ENCODE peak calls at places on chromosomes 16 and 17, in five cellular contexts. P is left ventricle myocardium superior, Z is fibroblast of lung, D is MCF 10A, E is trophoblast cell. F is an unnamed sample.

GRCh38 chr17:42850964-42851363 is at the start of gene AOC3:
- DNase-seq in P (peak; percentile 56), Z (no peak), D (no peak), E (no peak), F (no peak)

GRCh38 chr16:8966781-8967436 is 3.2 kb upstream of the USP7 start:
- DNase-seq in P (no peak), Z (no peak), D (no peak), E (no peak), F (no peak)

GRCh38 chr17:63279498-63280230 is 166.4 kb downstream of the CYB561 start:
- DNase-seq in P (no peak), Z (peak; percentile 74), D (peak; percentile 46), E (no peak), F (no peak)

GRCh38 chr16:21685034-21685455 is 21.3 kb downstream of the OTOA start:
- DNase-seq in P (no peak), Z (no peak), D (no peak), E (no peak), F (no peak)

GRCh38 chr17:77312786-77313599 is 172.2 kb downstream of the SEC14L1 start:
- DNase-seq in P (peak; percentile 73), Z (peak; percentile 92), D (no peak), E (no peak), F (no peak)

GRCh38 chr17:61223725-61224124 is 175.9 kb upstream of the TBX2 start:
- DNase-seq in P (no peak), Z (no peak), D (no peak), E (no peak), F (no peak)

GRCh38 chr16:23905027-23905426 is 69.2 kb downstream of the PRKCB start:
- DNase-seq in P (peak; percentile 43), Z (peak; percentile 6), D (peak; percentile 68), E (peak; percentile 97), F (no peak)

GRCh38 chr17:78738245-78738644 is 43.8 kb downstream of the CYTH1 start:
- DNase-seq in P (no peak), Z (no peak), D (no peak), E (no peak), F (no peak)

GRCh38 chr17:69547947-69548346 is 133.4 kb downstream of the MAP2K6 start:
- DNase-seq in P (no peak), Z (no peak), D (no peak), E (no peak), F (no peak)

GRCh38 chr16:2675714-2676113 is 6.6 kb upstream of the KCTD5 start:
- DNase-seq in P (no peak), Z (peak; percentile 31), D (peak; percentile 23), E (no peak), F (no peak)

GRCh38 chr17:5282639-5283217 is 644 bp downstream of the RABEP1 start:
- DNase-seq in P (no peak), Z (peak; percentile 17), D (peak; percentile 25), E (no peak), F (no peak)

GRCh38 chr16:10009691-10010090 is 172.5 kb downstream of the GRIN2A start:
- DNase-seq in P (no peak), Z (no peak), D (no peak), E (no peak), F (no peak)

GRCh38 chr17:66580178-66580577 is 254.7 kb upstream of the CACNG5 start:
- DNase-seq in P (peak; percentile 40), Z (peak; percentile 80), D (no peak), E (no peak), F (no peak)

GRCh38 chr17:67629963-67630320 is 87.8 kb upstream of the NOL11 start:
- DNase-seq in P (no peak), Z (peak; percentile 84), D (peak; percentile 36), E (no peak), F (peak; percentile 34)

GRCh38 chr17:7307686-7308624 is 527 bp downstream of the EIF5A start:
- DNase-seq in P (peak; percentile 74), Z (peak; percentile 41), D (no peak), E (no peak), F (no peak)

GRCh38 chr16:87328846-87329245 is 11.7 kb upstream of the C16orf95 start:
- DNase-seq in P (peak; percentile 27), Z (no peak), D (no peak), E (no peak), F (no peak)

GRCh38 chr16:56262148-56262878 is 71.0 kb downstream of the GNAO1 start:
- DNase-seq in P (no peak), Z (no peak), D (peak; percentile 41), E (no peak), F (peak; percentile 45)

GRCh38 chr17:72826602-72827001 is 265.9 kb downstream of the SLC39A11 start:
- DNase-seq in P (no peak), Z (peak; percentile 4), D (no peak), E (no peak), F (no peak)

GRCh38 chr16:9859706-9860105 is 322.5 kb downstream of the GRIN2A start:
- DNase-seq in P (no peak), Z (no peak), D (no peak), E (no peak), F (no peak)

GRCh38 chr16:68985855-68986254 is 119.6 kb upstream of the HAS3 start:
- DNase-seq in P (no peak), Z (peak; percentile 78), D (peak; percentile 84), E (no peak), F (no peak)

GRCh38 chr17:69716571-69716970 is 302.1 kb downstream of the MAP2K6 start:
- DNase-seq in P (no peak), Z (no peak), D (no peak), E (no peak), F (no peak)

GRCh38 chr17:45430738-45431530 is 1.7 kb downstream of the ARHGAP27 start:
- DNase-seq in P (no peak), Z (no peak), D (no peak), E (peak; percentile 68), F (no peak)

GRCh38 chr17:67813803-67814180 is 11.5 kb upstream of the BPTF start:
- DNase-seq in P (no peak), Z (no peak), D (no peak), E (no peak), F (no peak)

GRCh38 chr17:57988301-57989010 is 402 bp upstream of the VEZF1 start:
- DNase-seq in P (peak; percentile 85), Z (peak; percentile 68), D (peak; percentile 63), E (peak; percentile 51), F (peak; percentile 76)

GRCh38 chr17:42361781-42362186 is 26.5 kb downstream of the STAT3 start:
- DNase-seq in P (no peak), Z (no peak), D (no peak), E (no peak), F (no peak)

GRCh38 chr17:8912060-8912981 is 44.8 kb upstream of the PIK3R6 start:
- DNase-seq in P (no peak), Z (no peak), D (no peak), E (no peak), F (no peak)

GRCh38 chr17:45749831-45750335 is 34.2 kb upstream of the CRHR1 start:
- DNase-seq in P (no peak), Z (no peak), D (no peak), E (no peak), F (no peak)

GRCh38 chr16:48126801-48127644 is 28.8 kb downstream of the ABCC12 start:
- DNase-seq in P (no peak), Z (peak; percentile 95), D (peak; percentile 92), E (no peak), F (no peak)

GRCh38 chr17:50908860-50909764 is 43.0 kb upstream of the TOB1 start:
- DNase-seq in P (peak; percentile 88), Z (no peak), D (peak; percentile 68), E (no peak), F (no peak)

GRCh38 chr16:80824623-80825364 is 20.4 kb upstream of the CDYL2 start:
- DNase-seq in P (no peak), Z (peak; percentile 81), D (peak; percentile 57), E (peak; percentile 35), F (peak; percentile 54)

GRCh38 chr17:61399131-61400057 is at the start of gene TBX2:
- DNase-seq in P (peak; percentile 89), Z (peak; percentile 99), D (peak; percentile 88), E (peak; percentile 46), F (peak; percentile 97)

GRCh38 chr16:81717662-81718189 is 61.4 kb upstream of the PLCG2 start:
- DNase-seq in P (no peak), Z (no peak), D (peak; percentile 54), E (no peak), F (no peak)

GRCh38 chr16:77963185-77964044 is 58.9 kb upstream of the CLEC3A start:
- DNase-seq in P (no peak), Z (no peak), D (no peak), E (peak; percentile 57), F (no peak)

GRCh38 chr16:19718624-19718965 is 524 bp downstream of the IQCK start:
- DNase-seq in P (no peak), Z (peak; percentile 18), D (no peak), E (no peak), F (no peak)

GRCh38 chr16:67339453-67339852 is 12.8 kb downstream of the LRRC36 start:
- DNase-seq in P (no peak), Z (peak; percentile 61), D (peak; percentile 23), E (no peak), F (no peak)

GRCh38 chr16:83675136-83675535 is 132.6 kb upstream of the HSBP1 start:
- DNase-seq in P (no peak), Z (no peak), D (no peak), E (no peak), F (peak; percentile 63)

F was measured in SK-N-DZ.